ENCODE peak calls at places on chromosomes 12 and 14, in ten cellular contexts. T, Z, D, C, P, L, N, A, H and M are unnamed samples.

GRCh38 chr14:42715316-42715715 is 1108.6 kb downstream of the LRFN5 start:
- DNase-seq in T (no peak), Z (no peak), D (no peak), C (peak), P (no peak), L (no peak), N (no peak), A (no peak), H (no peak), M (no peak)

GRCh38 chr12:12870454-12870853 is 20.9 kb upstream of the GPRC5A start:
- DNase-seq in T (no peak), Z (no peak), D (no peak), C (peak), P (no peak), L (no peak), N (no peak), A (no peak), H (peak), M (no peak)

GRCh38 chr12:54411398-54412241 is 7.4 kb downstream of the ITGA5 start:
- DNase-seq in T (no peak), Z (no peak), D (no peak), C (peak), P (no peak), L (no peak), N (no peak), A (peak), H (peak), M (no peak)

GRCh38 chr12:21775130-21775920 is 819 bp upstream of the KCNJ8 start:
- DNase-seq in T (no peak), Z (no peak), D (no peak), C (no peak), P (no peak), L (peak), N (no peak), A (no peak), H (no peak), M (no peak)

GRCh38 chr12:6355491-6356373 is 13.9 kb upstream of the TNFRSF1A start:
- DNase-seq in T (no peak), Z (peak), D (no peak), C (no peak), P (no peak), L (no peak), N (no peak), A (no peak), H (no peak), M (no peak)

GRCh38 chr12:85369365-85370154 is 89.5 kb downstream of the ALX1 start:
- DNase-seq in T (no peak), Z (no peak), D (no peak), C (no peak), P (no peak), L (no peak), N (no peak), A (no peak), H (no peak), M (no peak)

GRCh38 chr12:125056306-125056705 is 8.9 kb upstream of the AACS start:
- DNase-seq in T (no peak), Z (no peak), D (no peak), C (no peak), P (no peak), L (no peak), N (no peak), A (no peak), H (no peak), M (no peak)

GRCh38 chr14:28059254-28059653 is 707.3 kb upstream of the FOXG1 start:
- DNase-seq in T (no peak), Z (no peak), D (no peak), C (no peak), P (no peak), L (no peak), N (no peak), A (no peak), H (no peak), M (no peak)

GRCh38 chr12:120713861-120714482 is 3.7 kb downstream of the UNC119B start:
- DNase-seq in T (peak), Z (no peak), D (peak), C (peak), P (peak), L (peak), N (peak), A (no peak), H (peak), M (peak)

GRCh38 chr12:5593056-5593455 is 161.1 kb downstream of the NTF3 start:
- DNase-seq in T (no peak), Z (no peak), D (no peak), C (no peak), P (no peak), L (no peak), N (no peak), A (no peak), H (no peak), M (no peak)

GRCh38 chr14:79062226-79062625 is 892.1 kb downstream of the NRXN3 start:
- DNase-seq in T (no peak), Z (no peak), D (no peak), C (no peak), P (no peak), L (no peak), N (no peak), A (no peak), H (no peak), M (no peak)

GRCh38 chr12:130850418-130851021 is 11.5 kb upstream of the STX2 start:
- DNase-seq in T (no peak), Z (no peak), D (no peak), C (no peak), P (no peak), L (no peak), N (no peak), A (no peak), H (no peak), M (no peak)

GRCh38 chr12:105980048-105980447 is 158.7 kb downstream of the NUAK1 start:
- DNase-seq in T (no peak), Z (no peak), D (no peak), C (no peak), P (no peak), L (no peak), N (no peak), A (no peak), H (no peak), M (no peak)

GRCh38 chr12:131850856-131851559 is 22.8 kb downstream of the MMP17 start:
- DNase-seq in T (no peak), Z (no peak), D (no peak), C (peak), P (peak), L (peak), N (no peak), A (no peak), H (no peak), M (no peak)

GRCh38 chr14:21264025-21264801 is 5.0 kb downstream of the HNRNPC start:
- DNase-seq in T (no peak), Z (no peak), D (no peak), C (peak), P (no peak), L (no peak), N (no peak), A (no peak), H (peak), M (no peak)

GRCh38 chr14:94412671-94413638 is 24.6 kb upstream of the SERPINA1 start:
- DNase-seq in T (no peak), Z (no peak), D (no peak), C (peak), P (no peak), L (no peak), N (no peak), A (no peak), H (no peak), M (no peak)

GRCh38 chr12:54038760-54039414 is 6.0 kb downstream of the HOXC5 start:
- DNase-seq in T (no peak), Z (no peak), D (no peak), C (no peak), P (peak), L (peak), N (no peak), A (no peak), H (no peak), M (no peak)

GRCh38 chr14:90883782-90884181 is 67.6 kb upstream of the TTC7B start:
- DNase-seq in T (no peak), Z (no peak), D (no peak), C (no peak), P (no peak), L (no peak), N (no peak), A (no peak), H (no peak), M (no peak)

GRCh38 chr14:104441275-104442106 is 138.1 kb upstream of the C14orf180 start:
- DNase-seq in T (no peak), Z (no peak), D (no peak), C (no peak), P (no peak), L (no peak), N (no peak), A (no peak), H (no peak), M (no peak)

GRCh38 chr14:100305446-100306255 is 593 bp downstream of the SLC25A29 start:
- DNase-seq in T (peak), Z (peak), D (peak), C (no peak), P (peak), L (no peak), N (peak), A (peak), H (no peak), M (no peak)

GRCh38 chr14:41609704-41610183 is 3.1 kb downstream of the LRFN5 start:
- DNase-seq in T (peak), Z (no peak), D (peak), C (peak), P (peak), L (no peak), N (peak), A (peak), H (no peak), M (peak)

GRCh38 chr14:28398501-28398900 is 368.1 kb upstream of the FOXG1 start:
- DNase-seq in T (no peak), Z (no peak), D (no peak), C (no peak), P (no peak), L (no peak), N (no peak), A (no peak), H (no peak), M (no peak)

GRCh38 chr14:64688801-64689200 is 15.4 kb upstream of the PLEKHG3 start:
- DNase-seq in T (no peak), Z (no peak), D (no peak), C (no peak), P (no peak), L (peak), N (peak), A (no peak), H (no peak), M (no peak)

GRCh38 chr12:65784616-65785015 is 39.7 kb upstream of the HMGA2 start:
- DNase-seq in T (no peak), Z (no peak), D (no peak), C (peak), P (no peak), L (no peak), N (no peak), A (no peak), H (no peak), M (no peak)

GRCh38 chr14:94509356-94509755 is at the start of gene SERPINA12:
- DNase-seq in T (no peak), Z (no peak), D (no peak), C (no peak), P (no peak), L (no peak), N (no peak), A (no peak), H (no peak), M (no peak)

GRCh38 chr14:45990252-45990651 is 661.3 kb downstream of the RPL10L start:
- DNase-seq in T (no peak), Z (no peak), D (no peak), C (peak), P (no peak), L (no peak), N (no peak), A (no peak), H (no peak), M (no peak)

DNA sequence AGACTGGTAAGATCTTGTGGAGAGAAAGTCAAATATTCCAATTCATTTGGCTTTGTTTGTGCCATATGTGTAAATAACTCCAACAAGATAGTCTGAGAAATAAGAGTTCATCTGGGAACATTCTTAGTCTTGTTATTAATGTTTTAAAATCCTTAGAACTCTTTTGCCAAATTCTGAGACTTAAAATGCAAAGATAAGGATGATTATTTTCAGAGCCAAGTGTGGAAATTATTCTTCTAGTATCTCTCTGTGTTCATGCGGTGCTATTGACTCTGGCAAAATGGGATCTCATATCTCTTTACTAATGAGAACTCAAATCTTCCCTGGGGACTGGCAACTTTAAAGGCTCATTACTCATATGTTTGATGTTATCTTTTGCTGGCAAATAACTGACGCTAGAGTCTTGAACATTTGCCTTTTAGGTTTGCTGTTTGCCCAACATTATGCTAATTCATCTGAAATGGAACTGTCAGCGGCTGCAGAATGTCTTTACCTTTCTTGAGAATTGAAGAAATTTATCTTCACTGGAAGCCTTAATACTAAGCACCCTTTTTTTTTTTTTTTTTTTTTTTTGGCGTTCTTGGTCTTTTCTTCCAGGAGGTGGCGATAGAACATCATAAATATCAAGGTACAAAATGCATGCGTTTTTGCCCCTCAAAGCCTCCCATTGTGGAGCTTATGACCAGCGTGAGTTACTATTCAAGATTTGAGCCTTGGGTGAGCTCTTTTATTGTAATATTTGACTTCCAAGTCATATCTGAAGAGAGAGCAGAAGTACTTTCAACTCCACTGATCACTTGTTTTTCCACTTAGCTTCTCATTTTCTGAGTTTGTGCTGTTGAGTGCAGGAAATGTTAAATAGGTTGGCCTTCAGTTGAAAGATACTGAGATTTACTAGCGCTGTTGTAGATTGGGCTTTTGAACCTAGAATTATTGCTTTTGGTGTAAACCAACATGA is 86.5 kb downstream of the CAND1 start:
- DNase-seq in T (no peak), Z (no peak), D (no peak), C (peak), P (no peak), L (peak), N (peak), A (no peak), H (peak), M (no peak)
- TF ChIP-seq CTCF in T (peak), Z (peak), D (peak), C (peak), P (peak), L (peak), N (no peak), A (peak), H (peak), M (peak)

GRCh38 chr14:98136019-98136418 is 1136.0 kb downstream of the BCL11B start:
- DNase-seq in T (no peak), Z (no peak), D (no peak), C (no peak), P (no peak), L (no peak), N (no peak), A (no peak), H (no peak), M (no peak)

GRCh38 chr14:98137626-98138025 is 1134.4 kb downstream of the BCL11B start:
- DNase-seq in T (no peak), Z (no peak), D (no peak), C (no peak), P (no peak), L (no peak), N (no peak), A (no peak), H (no peak), M (no peak)

GRCh38 chr14:98136420-98136819 is 1135.6 kb downstream of the BCL11B start:
- DNase-seq in T (no peak), Z (no peak), D (no peak), C (no peak), P (no peak), L (no peak), N (no peak), A (no peak), H (no peak), M (no peak)

GRCh38 chr14:98140862-98141261 is 1131.1 kb downstream of the BCL11B start:
- DNase-seq in T (no peak), Z (no peak), D (no peak), C (no peak), P (no peak), L (no peak), N (no peak), A (no peak), H (no peak), M (no peak)

GRCh38 chr14:98138666-98139065 is 1133.3 kb downstream of the BCL11B start:
- DNase-seq in T (no peak), Z (no peak), D (no peak), C (no peak), P (no peak), L (no peak), N (no peak), A (no peak), H (no peak), M (no peak)
- TF ChIP-seq CTCF in T (peak), Z (peak), D (peak), C (no peak), P (peak), L (peak), N (no peak), A (peak), H (peak), M (peak)

DNA sequence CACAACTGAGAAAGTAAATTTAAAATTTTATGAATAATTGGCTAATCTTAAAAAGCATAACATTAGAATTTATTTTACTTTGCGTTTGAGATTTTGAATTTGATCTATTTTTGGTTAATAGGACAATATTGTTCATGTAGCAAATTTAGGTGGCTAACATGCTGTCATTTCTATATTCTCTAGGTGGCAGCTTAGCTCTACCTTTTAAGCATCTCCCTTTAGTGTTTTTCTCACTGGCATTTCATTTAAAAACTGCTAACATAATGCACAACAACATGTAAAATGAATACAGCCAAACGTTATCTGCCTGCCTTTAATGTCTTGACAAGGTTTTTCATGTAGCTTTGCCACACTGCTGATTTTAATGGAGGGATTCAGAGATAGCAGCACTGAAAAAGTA is 272.3 kb upstream of the FBXO33 start:
- DNase-seq in T (no peak), Z (no peak), D (no peak), C (no peak), P (no peak), L (no peak), N (no peak), A (no peak), H (no peak), M (no peak)
- TF ChIP-seq CTCF in T (no peak), Z (no peak), D (peak), C (no peak), P (no peak), L (no peak), N (no peak), A (peak), H (no peak), M (no peak)

DNA sequence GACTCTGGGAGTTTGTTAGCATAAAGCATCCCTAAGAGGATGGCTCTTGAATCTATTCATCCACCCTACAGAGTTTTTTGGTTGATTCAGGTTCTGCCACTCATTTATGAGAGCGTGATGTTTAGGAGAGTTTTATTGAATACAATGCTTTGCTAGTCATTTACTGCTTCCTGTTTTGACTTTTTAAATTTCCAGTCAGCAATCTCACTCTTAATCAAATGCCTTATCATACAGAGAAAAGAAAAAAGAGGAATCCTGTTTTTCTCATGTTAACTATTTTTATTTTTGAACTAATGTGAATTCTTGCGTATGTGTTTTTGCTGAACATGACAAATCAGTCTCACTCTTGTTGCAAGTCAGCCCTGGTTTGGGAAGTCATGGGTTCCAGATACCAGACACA is 22.0 kb upstream of the LGMN start:
- DNase-seq in T (no peak), Z (no peak), D (no peak), C (no peak), P (no peak), L (no peak), N (no peak), A (no peak), H (no peak), M (no peak)
- TF ChIP-seq CTCF in T (no peak), Z (no peak), D (no peak), C (no peak), P (no peak), L (no peak), N (no peak), A (no peak), H (no peak), M (no peak)

GRCh38 chr12:52543985-52544888 is 8.7 kb downstream of the KRT71 start:
- DNase-seq in T (no peak), Z (no peak), D (peak), C (peak), P (no peak), L (no peak), N (no peak), A (no peak), H (no peak), M (no peak)
- TF ChIP-seq CTCF in T (no peak), Z (no peak), D (no peak), C (peak), P (no peak), L (no peak), N (no peak), A (no peak), H (no peak), M (no peak)

GRCh38 chr12:40375076-40375475 is 150.3 kb downstream of the LRRK2 start:
- DNase-seq in T (no peak), Z (no peak), D (no peak), C (peak), P (no peak), L (no peak), N (no peak), A (no peak), H (no peak), M (no peak)
- TF ChIP-seq CTCF in T (peak), Z (no peak), D (no peak), C (peak), P (no peak), L (peak), N (no peak), A (peak), H (peak), M (peak)

GRCh38 chr14:49892636-49893308 is at the start of gene ARF6:
- DNase-seq in T (peak), Z (peak), D (peak), C (peak), P (peak), L (peak), N (peak), A (peak), H (peak), M (peak)
- TF ChIP-seq CTCF in T (no peak), Z (peak), D (peak), C (no peak), P (no peak), L (no peak), N (peak), A (peak), H (no peak), M (no peak)